ENCODE peak calls at places on chromosomes 7 and 10, in six cellular contexts. One of them, this sample, is unnamed.

GRCh38 chr7:93117852-93118530 is at the start of gene SAMD9:
- DNase-seq in H7: peak; percentile 17
- DNase-seq in H9: no peak
- DNase-seq in A673: peak; percentile 85
- DNase-seq in RCC 7860: peak; percentile 82
- DNase-seq in activated CD4-positive, alpha-beta T cell treated with anti-CD3 and anti-CD28 coated beads for 36 hours: peak; percentile 65
- DNase-seq in this sample: peak; percentile 84

GRCh38 chr7:125383324-125383723 is 453.7 kb upstream of the POT1 start:
- DNase-seq in RCC 7860: no peak
- DNase-seq in A673: peak; percentile 11
- DNase-seq in H7: no peak
- DNase-seq in activated CD4-positive, alpha-beta T cell treated with anti-CD3 and anti-CD28 coated beads for 36 hours: no peak
- DNase-seq in H9: no peak
- DNase-seq in this sample: no peak

GRCh38 chr10:118674226-118674919 is 78.9 kb upstream of the PRLHR start:
- DNase-seq in H7: no peak
- DNase-seq in H9: no peak
- DNase-seq in activated CD4-positive, alpha-beta T cell treated with anti-CD3 and anti-CD28 coated beads for 36 hours: no peak
- DNase-seq in RCC 7860: no peak
- DNase-seq in A673: no peak
- DNase-seq in this sample: no peak

GRCh38 chr7:82789883-82790609 is 346.5 kb upstream of the CACNA2D1 start:
- DNase-seq in activated CD4-positive, alpha-beta T cell treated with anti-CD3 and anti-CD28 coated beads for 36 hours: no peak
- DNase-seq in H7: no peak
- DNase-seq in H9: no peak
- DNase-seq in A673: no peak
- DNase-seq in RCC 7860: no peak
- DNase-seq in this sample: no peak

GRCh38 chr7:98670186-98670585 is 53.1 kb downstream of the NPTX2 start:
- DNase-seq in H9: no peak
- DNase-seq in activated CD4-positive, alpha-beta T cell treated with anti-CD3 and anti-CD28 coated beads for 36 hours: no peak
- DNase-seq in RCC 7860: no peak
- DNase-seq in A673: no peak
- DNase-seq in H7: no peak
- DNase-seq in this sample: no peak

GRCh38 chr10:78736926-78737618 is 331.7 kb upstream of the ZMIZ1 start:
- DNase-seq in H9: no peak
- DNase-seq in A673: no peak
- DNase-seq in activated CD4-positive, alpha-beta T cell treated with anti-CD3 and anti-CD28 coated beads for 36 hours: no peak
- DNase-seq in H7: no peak
- DNase-seq in RCC 7860: no peak
- DNase-seq in this sample: no peak

GRCh38 chr7:18685961-18686360 is 190.4 kb downstream of the HDAC9 start:
- DNase-seq in H7: no peak
- DNase-seq in H9: no peak
- DNase-seq in A673: no peak
- DNase-seq in activated CD4-positive, alpha-beta T cell treated with anti-CD3 and anti-CD28 coated beads for 36 hours: no peak
- DNase-seq in RCC 7860: no peak
- DNase-seq in this sample: no peak

GRCh38 chr10:125548356-125548755 is 134.6 kb downstream of the TEX36 start:
- DNase-seq in A673: no peak
- DNase-seq in H7: no peak
- DNase-seq in activated CD4-positive, alpha-beta T cell treated with anti-CD3 and anti-CD28 coated beads for 36 hours: no peak
- DNase-seq in RCC 7860: no peak
- DNase-seq in H9: no peak
- DNase-seq in this sample: no peak

GRCh38 chr7:152968003-152968402 is 208.5 kb downstream of the ACTR3B start:
- DNase-seq in A673: no peak
- DNase-seq in H7: no peak
- DNase-seq in activated CD4-positive, alpha-beta T cell treated with anti-CD3 and anti-CD28 coated beads for 36 hours: no peak
- DNase-seq in H9: no peak
- DNase-seq in RCC 7860: no peak
- DNase-seq in this sample: peak; percentile 5

GRCh38 chr7:149071641-149072437 is 18.7 kb downstream of the ZNF786 start:
- DNase-seq in RCC 7860: no peak
- DNase-seq in A673: no peak
- DNase-seq in H9: peak; percentile 90
- DNase-seq in activated CD4-positive, alpha-beta T cell treated with anti-CD3 and anti-CD28 coated beads for 36 hours: peak; percentile 70
- DNase-seq in H7: peak; percentile 94
- DNase-seq in this sample: peak; percentile 83

GRCh38 chr7:139617074-139617473 is 93.6 kb downstream of the CLEC2L start:
- DNase-seq in H9: no peak
- DNase-seq in H7: no peak
- DNase-seq in RCC 7860: no peak
- DNase-seq in activated CD4-positive, alpha-beta T cell treated with anti-CD3 and anti-CD28 coated beads for 36 hours: no peak
- DNase-seq in A673: no peak
- DNase-seq in this sample: no peak

GRCh38 chr7:128906766-128907559 is 3.5 kb downstream of the KCP start:
- DNase-seq in H7: peak; percentile 40
- DNase-seq in H9: peak; percentile 24
- DNase-seq in activated CD4-positive, alpha-beta T cell treated with anti-CD3 and anti-CD28 coated beads for 36 hours: no peak
- DNase-seq in A673: no peak
- DNase-seq in RCC 7860: no peak
- DNase-seq in this sample: no peak

GRCh38 chr7:3439333-3440030 is 138.4 kb downstream of the SDK1 start:
- DNase-seq in A673: peak; percentile 86
- DNase-seq in activated CD4-positive, alpha-beta T cell treated with anti-CD3 and anti-CD28 coated beads for 36 hours: no peak
- DNase-seq in H9: no peak
- DNase-seq in RCC 7860: peak; percentile 50
- DNase-seq in H7: no peak
- DNase-seq in this sample: no peak

GRCh38 chr10:14185501-14186045 is 145.2 kb downstream of the FRMD4A start:
- DNase-seq in activated CD4-positive, alpha-beta T cell treated with anti-CD3 and anti-CD28 coated beads for 36 hours: peak; percentile 73
- DNase-seq in H7: peak; percentile 53
- DNase-seq in A673: peak; percentile 86
- DNase-seq in H9: peak; percentile 93
- DNase-seq in RCC 7860: peak; percentile 63
- DNase-seq in this sample: no peak

This sample was measured in HL-60.